ENCODE peak calls at places on chromosomes 2 and 18, in eight cellular contexts. Z is A549, Q is non-pigmented ciliary epithelial cell, C is HCEC 1CT, A is NCI-H460, R is Calu3, E is Caki2, J is heart right ventricle. K is an unnamed sample.

GRCh38 chr2:69138793-69139510 is 126.0 kb downstream of the ANTXR1 start:
- DNase-seq in Z (peak; percentile 65), Q (peak; percentile 63), C (peak; percentile 87), A (no peak), R (peak; percentile 15), E (peak; percentile 31), J (no peak), K (no peak)

GRCh38 chr2:15814946-15815345 is 125.4 kb upstream of the MYCN start:
- DNase-seq in Z (no peak), Q (no peak), C (no peak), A (no peak), R (no peak), E (no peak), J (no peak), K (no peak)

GRCh38 chr2:121246704-121247255 is 38.2 kb downstream of the TFCP2L1 start:
- DNase-seq in Z (no peak), Q (no peak), C (no peak), A (no peak), R (no peak), E (no peak), J (no peak), K (no peak)

GRCh38 chr2:70024284-70024683 is 62.9 kb upstream of the ASPRV1 start:
- DNase-seq in Z (no peak), Q (no peak), C (no peak), A (no peak), R (no peak), E (no peak), J (no peak), K (no peak)

GRCh38 chr2:230106771-230107170 is 38.0 kb upstream of the SLC16A14 start:
- DNase-seq in Z (no peak), Q (no peak), C (no peak), A (no peak), R (no peak), E (no peak), J (no peak), K (no peak)

GRCh38 chr2:134289225-134289624 is 35.4 kb downstream of the MGAT5 start:
- DNase-seq in Z (no peak), Q (no peak), C (no peak), A (no peak), R (no peak), E (no peak), J (no peak), K (no peak)

GRCh38 chr18:55918449-55918848 is 330.5 kb upstream of the TCF4 start:
- DNase-seq in Z (no peak), Q (peak; percentile 18), C (no peak), A (no peak), R (no peak), E (no peak), J (no peak), K (no peak)

GRCh38 chr2:19706332-19706731 is 195.5 kb downstream of the TTC32 start:
- DNase-seq in Z (no peak), Q (no peak), C (no peak), A (no peak), R (no peak), E (no peak), J (no peak), K (no peak)

GRCh38 chr2:111534816-111535803 is 348.9 kb downstream of the ANAPC1 start:
- DNase-seq in Z (no peak), Q (no peak), C (peak; percentile 55), A (no peak), R (peak; percentile 12), E (peak; percentile 74), J (no peak), K (no peak)

GRCh38 chr2:101743288-101743687 is 45.8 kb downstream of the MAP4K4 start:
- DNase-seq in Z (no peak), Q (no peak), C (no peak), A (no peak), R (no peak), E (no peak), J (no peak), K (no peak)

GRCh38 chr2:58146707-58147106 is 94.4 kb downstream of the FANCL start:
- DNase-seq in Z (peak; percentile 29), Q (no peak), C (peak; percentile 46), A (no peak), R (peak; percentile 4), E (peak; percentile 32), J (no peak), K (no peak)

GRCh38 chr2:190344275-190344827 is 962 bp downstream of the INPP1 start:
- DNase-seq in Z (peak; percentile 71), Q (no peak), C (peak; percentile 20), A (peak; percentile 40), R (peak; percentile 54), E (peak; percentile 67), J (peak; percentile 59), K (peak; percentile 36)

GRCh38 chr2:161414385-161415040 is 1.6 kb upstream of the TBR1 start:
- DNase-seq in Z (peak; percentile 47), Q (no peak), C (peak; percentile 42), A (peak; percentile 22), R (peak; percentile 51), E (peak; percentile 30), J (no peak), K (peak; percentile 41)

GRCh38 chr2:222298311-222299150 is at the start of gene PAX3:
- DNase-seq in Z (no peak), Q (no peak), C (no peak), A (peak; percentile 51), R (no peak), E (no peak), J (no peak), K (no peak)

GRCh38 chr18:27413495-27414401 is 228.6 kb upstream of the CHST9 start:
- DNase-seq in Z (no peak), Q (peak; percentile 55), C (no peak), A (no peak), R (no peak), E (peak; percentile 65), J (peak; percentile 35), K (no peak)

GRCh38 chr2:195214072-195214471 is 443.0 kb upstream of the SLC39A10 start:
- DNase-seq in Z (no peak), Q (no peak), C (no peak), A (no peak), R (no peak), E (no peak), J (no peak), K (no peak)

GRCh38 chr18:44887227-44887631 is 206.5 kb downstream of the SETBP1 start:
- DNase-seq in Z (no peak), Q (peak; percentile 24), C (no peak), A (no peak), R (peak; percentile 60), E (peak; percentile 60), J (peak; percentile 32), K (no peak)

GRCh38 chr2:205892141-205893064 is 193.6 kb downstream of the INO80D start:
- DNase-seq in Z (no peak), Q (peak; percentile 4), C (no peak), A (no peak), R (peak; percentile 22), E (no peak), J (no peak), K (peak; percentile 80)

GRCh38 chr2:223235986-223236385 is 184.0 kb downstream of the KCNE4 start:
- DNase-seq in Z (no peak), Q (no peak), C (no peak), A (no peak), R (no peak), E (peak; percentile 51), J (no peak), K (no peak)

GRCh38 chr2:139492301-139492700 is 712.1 kb upstream of the NXPH2 start:
- DNase-seq in Z (no peak), Q (no peak), C (no peak), A (no peak), R (no peak), E (no peak), J (no peak), K (no peak)

GRCh38 chr2:232103140-232103737 is 141.7 kb downstream of the DIS3L2 start:
- DNase-seq in Z (no peak), Q (no peak), C (no peak), A (no peak), R (no peak), E (no peak), J (no peak), K (no peak)

GRCh38 chr2:95007822-95008221 is 17.7 kb upstream of the MAL start:
- DNase-seq in Z (no peak), Q (no peak), C (no peak), A (no peak), R (no peak), E (no peak), J (peak; percentile 57), K (peak; percentile 79)